ENCODE peak calls at places on chromosomes 11 and 22, in nine cellular contexts. W is CD4-positive, alpha-beta T cell; F is AG04450; K is IMR-90; T is A673; J is GM23338; Z is PC-3; D is CD8-positive, alpha-beta T cell; X is MM.1S. P is an unnamed sample. For H3K27me3, the result is how much of the 10 kb centered on the place peaks cover.

GRCh38 chr22:49608660-49609059 is 219.0 kb downstream of the BRD1 start:
- DNase-seq in W (no peak), F (no peak), K (no peak), T (no peak), J (no peak), Z (no peak), D (no peak), X (no peak), P (no peak)

GRCh38 chr11:7965386-7965785 is at the start of gene NLRP10:
- DNase-seq in W (no peak), F (peak), K (peak), T (no peak), J (no peak), Z (peak), D (no peak), X (no peak), P (no peak)

GRCh38 chr11:106447631-106448191 is 370.2 kb downstream of the AASDHPPT start:
- DNase-seq in W (no peak), F (no peak), K (no peak), T (no peak), J (no peak), Z (peak), D (no peak), X (no peak), P (no peak)

GRCh38 chr11:72617080-72617744 is 57.0 kb downstream of the PDE2A start:
- DNase-seq in W (no peak), F (no peak), K (peak), T (no peak), J (no peak), Z (no peak), D (no peak), X (no peak), P (no peak)

GRCh38 chr11:27933992-27934829 is 173.7 kb downstream of the KIF18A start:
- DNase-seq in W (no peak), F (peak), K (peak), T (peak), J (peak), Z (peak), D (no peak), X (no peak), P (no peak)

GRCh38 chr22:50710886-50711285 is 27.1 kb upstream of the ACR start:
- DNase-seq in W (no peak), F (no peak), K (no peak), T (no peak), J (no peak), Z (no peak), D (no peak), X (no peak), P (no peak)

GRCh38 chr11:118530180-118530682 is 761 bp upstream of the TMEM25 start:
- DNase-seq in W (no peak), F (no peak), K (peak), T (peak), J (no peak), Z (peak), D (no peak), X (no peak), P (peak)

GRCh38 chr11:114180301-114181055 is 115.7 kb upstream of the NNMT start:
- DNase-seq in W (no peak), F (no peak), K (no peak), T (peak), J (peak), Z (peak), D (no peak), X (peak), P (peak)

GRCh38 chr11:11567862-11568650 is 53.7 kb downstream of the GALNT18 start:
- DNase-seq in W (no peak), F (no peak), K (peak), T (no peak), J (no peak), Z (peak), D (no peak), X (no peak), P (no peak)

GRCh38 chr11:118851970-118852369 is 31.7 kb upstream of the CXCR5 start:
- DNase-seq in W (no peak), F (no peak), K (no peak), T (no peak), J (no peak), Z (no peak), D (no peak), X (peak), P (no peak)

GRCh38 chr11:75265851-75266531 is 25.4 kb downstream of the TPBGL start:
- DNase-seq in W (no peak), F (no peak), K (peak), T (no peak), J (no peak), Z (no peak), D (no peak), X (no peak), P (no peak)

GRCh38 chr11:35751664-35752061 is 89.1 kb downstream of the TRIM44 start:
- DNase-seq in W (no peak), F (no peak), K (no peak), T (no peak), J (no peak), Z (no peak), D (no peak), X (no peak), P (no peak)

GRCh38 chr11:102010776-102011500 is 36.3 kb upstream of the CFAP300 start:
- DNase-seq in W (no peak), F (peak), K (peak), T (peak), J (peak), Z (peak), D (no peak), X (no peak), P (peak)

GRCh38 chr11:130904380-130904779 is 11.9 kb downstream of the SNX19 start:
- DNase-seq in W (no peak), F (no peak), K (no peak), T (peak), J (peak), Z (peak), D (no peak), X (peak), P (no peak)

GRCh38 chr11:99505831-99506230 is 485.1 kb downstream of the CNTN5 start:
- DNase-seq in W (no peak), F (no peak), K (no peak), T (no peak), J (no peak), Z (no peak), D (no peak), X (no peak), P (no peak)

GRCh38 chr11:7638710-7639642 is 34.3 kb downstream of the CYB5R2 start:
- DNase-seq in W (no peak), F (no peak), K (no peak), T (no peak), J (no peak), Z (no peak), D (no peak), X (peak), P (peak)

GRCh38 chr11:67248653-67249052 is 17.6 kb upstream of the GRK2 start:
- DNase-seq in W (no peak), F (no peak), K (no peak), T (no peak), J (no peak), Z (peak), D (no peak), X (no peak), P (no peak)

GRCh38 chr11:117796456-117797428 is at the start of gene DSCAML1:
- DNase-seq in W (no peak), F (no peak), K (no peak), T (peak), J (peak), Z (no peak), D (no peak), X (no peak), P (no peak)

GRCh38 chr11:133974836-133975235 is 18.1 kb upstream of the IGSF9B start:
- DNase-seq in W (no peak), F (no peak), K (no peak), T (no peak), J (no peak), Z (no peak), D (no peak), X (no peak), P (no peak)

GRCh38 chr22:48782817-48783511 is 1044.7 kb downstream of the BRD1 start:
- DNase-seq in W (no peak), F (no peak), K (no peak), T (peak), J (no peak), Z (no peak), D (peak), X (no peak), P (no peak)

GRCh38 chr11:13091373-13091772 is 82.3 kb downstream of the RASSF10 start:
- DNase-seq in W (no peak), F (no peak), K (no peak), T (no peak), J (no peak), Z (peak), D (no peak), X (peak), P (no peak)

GRCh38 chr11:130476922-130477491 is 28.6 kb downstream of the ADAMTS15 start:
- DNase-seq in W (no peak), F (no peak), K (no peak), T (no peak), J (no peak), Z (no peak), D (no peak), X (no peak), P (no peak)

GRCh38 chr11:68685656-68686380 is 1.5 kb downstream of the GAL start:
- DNase-seq in W (no peak), F (no peak), K (no peak), T (no peak), J (no peak), Z (no peak), D (no peak), X (no peak), P (no peak)

GRCh38 chr11:68684385-68685356 is at the start of gene GAL:
- DNase-seq in W (no peak), F (no peak), K (no peak), T (no peak), J (peak), Z (peak), D (no peak), X (no peak), P (no peak)

GRCh38 chr11:68687986-68688385 is 3.6 kb downstream of the GAL start:
- DNase-seq in W (no peak), F (no peak), K (no peak), T (no peak), J (no peak), Z (no peak), D (no peak), X (no peak), P (no peak)

GRCh38 chr11:68688881-68689280 is 4.5 kb downstream of the GAL start:
- DNase-seq in W (no peak), F (no peak), K (no peak), T (no peak), J (no peak), Z (no peak), D (no peak), X (no peak), P (no peak)

DNA sequence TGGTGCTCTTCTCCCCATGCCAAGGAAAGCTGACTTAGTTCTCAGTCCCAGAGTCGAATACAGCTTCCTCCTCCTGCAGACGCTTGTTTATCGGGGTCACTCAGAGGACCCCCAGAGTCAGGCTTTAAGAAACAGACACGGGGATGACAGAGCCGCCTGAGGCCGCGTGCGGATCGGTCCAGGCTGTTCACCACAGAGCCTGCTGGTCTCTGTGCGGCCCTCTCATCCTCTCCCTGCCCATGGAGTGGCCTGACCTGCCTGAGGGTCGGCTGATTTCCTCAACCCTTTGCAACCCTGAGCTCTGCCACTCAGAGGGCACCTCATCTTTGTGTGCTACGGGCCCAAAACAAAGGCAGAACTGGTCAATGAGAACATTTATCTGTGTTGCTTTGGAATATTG is 2.1 kb downstream of the GAL start:
- DNase-seq in W (no peak), F (no peak), K (no peak), T (no peak), J (no peak), Z (no peak), D (no peak), X (no peak), P (no peak)
- H3K27me3 ChIP-seq in W (under half), F (under half), K (half or more), T (under half), J (under half), Z (under half), D (under half), X (half or more), P (half or more)

GRCh38 chr22:41504397-41504796 is 35.5 kb downstream of the ACO2 start:
- DNase-seq in W (no peak), F (no peak), K (no peak), T (peak), J (no peak), Z (no peak), D (no peak), X (no peak), P (no peak)

GRCh38 chr22:41500303-41500702 is 31.4 kb downstream of the ACO2 start:
- DNase-seq in W (no peak), F (no peak), K (no peak), T (no peak), J (no peak), Z (no peak), D (no peak), X (no peak), P (no peak)

GRCh38 chr22:41498322-41498721 is 29.4 kb downstream of the ACO2 start:
- DNase-seq in W (no peak), F (no peak), K (no peak), T (no peak), J (no peak), Z (no peak), D (no peak), X (no peak), P (no peak)

GRCh38 chr22:41499624-41500280 is 30.8 kb downstream of the ACO2 start:
- DNase-seq in W (no peak), F (no peak), K (no peak), T (no peak), J (no peak), Z (no peak), D (no peak), X (no peak), P (no peak)

GRCh38 chr22:41501209-41501608 is 32.3 kb downstream of the ACO2 start:
- DNase-seq in W (no peak), F (no peak), K (no peak), T (peak), J (peak), Z (no peak), D (no peak), X (no peak), P (no peak)
- TF ChIP-seq CTCF in W (no peak), F (no peak), K (peak), T (peak), J (peak), Z (peak), D (no peak), X (peak), P (no peak)

GRCh38 chr22:32217465-32217864 is 12.6 kb upstream of the RFPL2 start:
- DNase-seq in W (no peak), F (no peak), K (no peak), T (no peak), J (no peak), Z (peak), D (no peak), X (no peak), P (no peak)

GRCh38 chr22:32218470-32218869 is 13.6 kb upstream of the RFPL2 start:
- DNase-seq in W (no peak), F (no peak), K (no peak), T (no peak), J (no peak), Z (no peak), D (no peak), X (no peak), P (no peak)

GRCh38 chr22:32219030-32219429 is 14.2 kb upstream of the RFPL2 start:
- DNase-seq in W (no peak), F (no peak), K (no peak), T (no peak), J (no peak), Z (no peak), D (no peak), X (no peak), P (no peak)
- H3K27me3 ChIP-seq in W (under half), F (under half), K (under half), T (under half), J (under half), Z (under half), D (under half), X (under half), P (under half)

GRCh38 chr22:45157907-45158306 is 5.8 kb upstream of the NUP50 start:
- DNase-seq in W (no peak), F (no peak), K (no peak), T (no peak), J (no peak), Z (no peak), D (no peak), X (no peak), P (no peak)

GRCh38 chr22:45163417-45164216 is at the start of gene NUP50:
- DNase-seq in W (peak), F (peak), K (peak), T (peak), J (peak), Z (peak), D (peak), X (peak), P (peak)

GRCh38 chr22:45162531-45162930 is 1.2 kb upstream of the NUP50 start:
- DNase-seq in W (no peak), F (no peak), K (no peak), T (no peak), J (peak), Z (no peak), D (no peak), X (no peak), P (peak)

GRCh38 chr22:45163074-45163416 is 680 bp upstream of the NUP50 start:
- DNase-seq in W (no peak), F (no peak), K (peak), T (peak), J (peak), Z (peak), D (no peak), X (peak), P (no peak)

GRCh38 chr22:45159652-45160462 is 3.9 kb upstream of the NUP50 start:
- DNase-seq in W (no peak), F (no peak), K (peak), T (peak), J (peak), Z (peak), D (no peak), X (no peak), P (peak)
- TF ChIP-seq CTCF in W (no peak), F (peak), K (peak), T (peak), J (peak), Z (no peak), D (no peak), X (no peak), P (peak)

GRCh38 chr11:128680906-128681305 is 13.0 kb upstream of the FLI1 start:
- DNase-seq in W (no peak), F (no peak), K (no peak), T (no peak), J (no peak), Z (no peak), D (no peak), X (no peak), P (no peak)
- H3K27me3 ChIP-seq in W (under half), F (half or more), K (half or more), T (half or more), J (half or more), Z (under half), D (under half), X (under half), P (under half)

P was measured in stomach.